ENCODE peak calls at places on chromosomes 2 and 18, in four cellular contexts. R is tibial nerve, M is SJSA1, I is GM23338. Z is an unnamed sample. For H3K27me3, the result is how much of the 10 kb centered on the place peaks cover.

GRCh38 chr2:138237657-138238384 is 263.7 kb upstream of the SPOPL start:
- DNase-seq in I (no peak), R (no peak), M (no peak), Z (no peak)

GRCh38 chr2:186503827-186504606 is 18.0 kb downstream of the ZC3H15 start:
- DNase-seq in M (no peak), R (no peak), I (peak), Z (no peak)

GRCh38 chr18:23953984-23954383 is 60.6 kb upstream of the TTC39C start:
- DNase-seq in I (no peak), M (no peak), R (no peak), Z (no peak)

GRCh38 chr2:102358496-102358895 is 2.9 kb downstream of the IL18R1 start:
- DNase-seq in M (no peak), I (no peak), R (no peak), Z (no peak)

GRCh38 chr18:63427566-63427965 is 5.3 kb upstream of the VPS4B start:
- DNase-seq in R (no peak), I (peak), M (no peak), Z (no peak)

GRCh38 chr2:237309416-237309815 is 104.5 kb downstream of the COL6A3 start:
- DNase-seq in I (no peak), R (no peak), M (no peak), Z (no peak)

GRCh38 chr2:196168181-196168580 is 3.2 kb downstream of the STK17B start:
- DNase-seq in I (no peak), M (no peak), R (no peak), Z (no peak)

GRCh38 chr2:62175728-62176127 is 20.2 kb upstream of the B3GNT2 start:
- DNase-seq in M (no peak), R (no peak), I (peak), Z (no peak)

GRCh38 chr2:241300000-241300399 is 15.5 kb downstream of the HDLBP start:
- DNase-seq in R (no peak), I (peak), M (no peak), Z (peak)

GRCh38 chr2:229779650-229780049 is 65.3 kb upstream of the DNER start:
- DNase-seq in I (no peak), R (no peak), M (no peak), Z (no peak)

GRCh38 chr2:159797468-159798375 is at the start of gene CD302:
- DNase-seq in M (peak), I (peak), R (peak), Z (peak)

GRCh38 chr2:231667096-231667427 is 41.3 kb upstream of the PTMA start:
- DNase-seq in M (no peak), I (no peak), R (no peak), Z (no peak)
- H3K4me3 ChIP-seq in M (peak), I (peak), R (peak), Z (peak)

GRCh38 chr2:175807031-175807873 is 194.8 kb downstream of the LNPK start:
- DNase-seq in M (no peak), I (no peak), R (no peak), Z (no peak)

GRCh38 chr2:175806570-175806969 is 195.5 kb downstream of the LNPK start:
- DNase-seq in I (no peak), M (no peak), R (no peak), Z (no peak)

GRCh38 chr2:175806115-175806470 is 196.0 kb downstream of the LNPK start:
- DNase-seq in M (no peak), I (peak), R (no peak), Z (no peak)

GRCh38 chr2:175804130-175804529 is 197.9 kb downstream of the LNPK start:
- DNase-seq in M (no peak), R (no peak), I (no peak), Z (no peak)

DNA sequence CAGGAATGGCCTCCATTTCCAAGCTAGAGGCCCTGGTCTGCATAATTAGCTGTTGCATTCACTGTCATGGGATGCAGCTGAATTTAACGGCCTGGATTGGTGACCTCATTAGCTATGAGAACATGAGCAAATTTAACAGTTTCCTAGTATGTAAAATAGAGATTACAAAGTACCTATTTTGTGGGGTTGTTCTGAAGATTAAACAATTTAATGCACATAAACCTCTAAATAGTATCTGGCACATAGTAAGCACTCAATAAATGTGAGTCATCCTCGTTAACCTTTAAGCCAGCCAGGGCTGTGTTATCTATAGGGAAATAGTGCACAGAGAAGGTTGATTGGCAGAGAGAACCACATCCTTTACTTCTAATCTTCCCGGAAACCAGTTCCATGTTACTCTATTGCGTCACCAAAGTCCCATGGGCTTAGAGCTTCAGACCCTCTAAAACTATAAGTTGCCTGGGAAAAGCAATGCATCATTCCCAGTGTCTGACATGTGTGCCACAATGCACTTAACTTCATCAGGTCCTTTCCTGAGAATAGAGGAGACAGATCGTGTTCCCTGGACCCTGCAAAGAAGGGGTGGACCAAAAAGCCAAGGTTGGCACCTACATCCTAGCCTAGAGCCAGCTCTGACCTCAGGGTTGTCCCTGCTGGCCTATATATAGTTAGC is 196.5 kb downstream of the LNPK start:
- DNase-seq in M (no peak), R (no peak), I (no peak), Z (no peak)
- H3K27me3 ChIP-seq in M (under half), R (under half), I (under half), Z (under half)

DNA sequence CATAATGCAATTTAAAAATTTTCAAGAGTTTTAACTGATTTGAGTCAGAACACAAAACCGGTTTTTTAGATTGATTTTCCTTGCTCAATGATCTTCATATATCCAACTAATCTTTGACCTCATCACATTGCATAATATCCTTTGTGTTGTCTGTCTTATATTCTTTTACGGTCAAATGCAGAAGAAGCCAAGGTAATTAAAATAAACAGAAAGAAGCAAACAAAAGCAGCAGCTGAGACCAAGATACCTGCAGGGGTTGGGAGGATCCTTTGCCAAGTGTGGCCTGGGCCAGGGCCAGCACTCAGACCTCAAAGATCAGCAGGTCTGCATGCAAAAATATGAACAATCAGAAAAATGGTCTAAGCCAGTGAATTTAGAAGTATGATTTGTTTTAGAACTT is 428.9 kb upstream of the NETO1 start:
- DNase-seq in R (no peak), M (no peak), I (no peak), Z (no peak)
- H3K4me3 ChIP-seq in R (no peak), M (no peak), I (no peak), Z (no peak)

DNA sequence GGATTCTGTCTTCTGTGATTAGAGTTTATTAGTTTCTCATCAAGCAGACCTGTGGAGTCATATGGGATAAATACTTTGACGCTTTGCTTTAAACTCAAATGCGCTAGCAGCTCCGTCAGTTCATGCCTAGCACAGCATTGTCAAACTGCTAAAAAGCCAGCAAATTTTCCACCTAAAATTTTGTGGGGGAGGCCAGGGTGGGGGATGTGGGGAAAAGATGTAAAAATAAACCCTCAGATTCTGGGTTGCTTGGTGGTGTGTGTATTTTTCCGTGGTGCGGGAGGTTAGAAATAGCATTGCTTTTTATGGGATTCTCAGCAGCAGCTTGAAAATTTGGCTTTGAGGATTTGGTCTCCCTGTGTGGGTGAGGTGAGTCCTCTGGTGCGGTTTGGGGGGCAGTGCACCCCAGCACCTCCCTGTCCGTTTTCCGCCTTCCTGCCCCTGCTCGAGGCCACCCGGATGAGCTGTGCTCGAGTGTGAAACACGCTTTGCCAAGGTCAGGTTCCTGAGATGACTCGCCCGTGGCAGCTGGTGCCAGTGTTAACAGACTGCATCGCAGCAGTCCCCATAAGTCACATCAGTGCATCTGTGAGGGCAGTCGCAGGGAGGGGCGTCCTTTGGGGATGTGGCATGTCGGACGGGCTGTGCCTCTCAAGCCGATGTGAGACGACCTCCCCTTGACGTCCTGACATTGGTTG is 65.9 kb downstream of the LDLRAD4 start:
- DNase-seq in I (no peak), R (no peak), M (no peak), Z (no peak)
- H3K27me3 ChIP-seq in I (under half), R (under half), M (under half), Z (under half)